ENCODE peak calls at places on chromosomes 16 and 17, in eight cellular contexts. One of them, this sample, is unnamed.

GRCh38 chr16:85195884-85196816 is 83.9 kb upstream of the CIBAR2 start:
- DNase-seq in cardiac fibroblast: no peak
- DNase-seq in fibroblast of pulmonary artery: no peak
- DNase-seq in stomach: no peak
- DNase-seq in ascending aorta: no peak
- DNase-seq in mammary epithelial cell: no peak
- DNase-seq in Peyer's patch: no peak
- DNase-seq in dorsolateral prefrontal cortex: no peak
- DNase-seq in this sample: no peak

GRCh38 chr16:23508589-23509440 is 1.5 kb downstream of the GGA2 start:
- DNase-seq in cardiac fibroblast: peak
- DNase-seq in fibroblast of pulmonary artery: peak
- DNase-seq in stomach: no peak
- DNase-seq in ascending aorta: no peak
- DNase-seq in mammary epithelial cell: no peak
- DNase-seq in Peyer's patch: no peak
- DNase-seq in dorsolateral prefrontal cortex: peak
- DNase-seq in this sample: peak

GRCh38 chr17:68326681-68327080 is 35.4 kb downstream of the ARSG start:
- DNase-seq in cardiac fibroblast: no peak
- DNase-seq in fibroblast of pulmonary artery: no peak
- DNase-seq in stomach: no peak
- DNase-seq in ascending aorta: no peak
- DNase-seq in mammary epithelial cell: peak
- DNase-seq in Peyer's patch: no peak
- DNase-seq in dorsolateral prefrontal cortex: no peak
- DNase-seq in this sample: no peak

GRCh38 chr16:50208460-50208931 is 55.4 kb downstream of the TENT4B start:
- DNase-seq in cardiac fibroblast: no peak
- DNase-seq in fibroblast of pulmonary artery: peak
- DNase-seq in stomach: no peak
- DNase-seq in ascending aorta: no peak
- DNase-seq in mammary epithelial cell: peak
- DNase-seq in Peyer's patch: no peak
- DNase-seq in dorsolateral prefrontal cortex: no peak
- DNase-seq in this sample: no peak

GRCh38 chr16:28182183-28182582 is 29.6 kb downstream of the XPO6 start:
- DNase-seq in cardiac fibroblast: no peak
- DNase-seq in fibroblast of pulmonary artery: no peak
- DNase-seq in stomach: no peak
- DNase-seq in ascending aorta: no peak
- DNase-seq in mammary epithelial cell: no peak
- DNase-seq in Peyer's patch: no peak
- DNase-seq in dorsolateral prefrontal cortex: no peak
- DNase-seq in this sample: no peak

GRCh38 chr17:81885869-81886548 is 5.4 kb downstream of the ALYREF start:
- DNase-seq in cardiac fibroblast: no peak
- DNase-seq in fibroblast of pulmonary artery: no peak
- DNase-seq in stomach: no peak
- DNase-seq in ascending aorta: no peak
- DNase-seq in mammary epithelial cell: no peak
- DNase-seq in Peyer's patch: no peak
- DNase-seq in dorsolateral prefrontal cortex: no peak
- DNase-seq in this sample: no peak

GRCh38 chr16:88866151-88866920 is at the start of gene PABPN1L:
- DNase-seq in cardiac fibroblast: no peak
- DNase-seq in fibroblast of pulmonary artery: no peak
- DNase-seq in stomach: no peak
- DNase-seq in ascending aorta: no peak
- DNase-seq in mammary epithelial cell: no peak
- DNase-seq in Peyer's patch: no peak
- DNase-seq in dorsolateral prefrontal cortex: no peak
- DNase-seq in this sample: no peak

GRCh38 chr16:76577003-76577402 is 299.8 kb downstream of the CNTNAP4 start:
- DNase-seq in cardiac fibroblast: no peak
- DNase-seq in fibroblast of pulmonary artery: no peak
- DNase-seq in stomach: no peak
- DNase-seq in ascending aorta: no peak
- DNase-seq in mammary epithelial cell: no peak
- DNase-seq in Peyer's patch: no peak
- DNase-seq in dorsolateral prefrontal cortex: no peak
- DNase-seq in this sample: no peak

GRCh38 chr16:74760007-74760767 is 14.4 kb downstream of the FA2H start:
- DNase-seq in cardiac fibroblast: no peak
- DNase-seq in fibroblast of pulmonary artery: no peak
- DNase-seq in stomach: no peak
- DNase-seq in ascending aorta: no peak
- DNase-seq in mammary epithelial cell: peak
- DNase-seq in Peyer's patch: no peak
- DNase-seq in dorsolateral prefrontal cortex: no peak
- DNase-seq in this sample: no peak

GRCh38 chr16:73268311-73268997 is 220.5 kb upstream of the ZFHX3 start:
- DNase-seq in cardiac fibroblast: peak
- DNase-seq in fibroblast of pulmonary artery: peak
- DNase-seq in stomach: no peak
- DNase-seq in ascending aorta: no peak
- DNase-seq in mammary epithelial cell: no peak
- DNase-seq in Peyer's patch: no peak
- DNase-seq in dorsolateral prefrontal cortex: no peak
- DNase-seq in this sample: peak
- TF ChIP-seq CTCF in cardiac fibroblast: peak
- TF ChIP-seq CTCF in fibroblast of pulmonary artery: peak
- TF ChIP-seq CTCF in stomach: no peak
- TF ChIP-seq CTCF in ascending aorta: no peak
- TF ChIP-seq CTCF in mammary epithelial cell: no peak
- TF ChIP-seq CTCF in Peyer's patch: no peak
- TF ChIP-seq CTCF in dorsolateral prefrontal cortex: no peak
- TF ChIP-seq CTCF in this sample: peak

GRCh38 chr16:1107731-1108130 is 11.7 kb upstream of the C1QTNF8 start:
- DNase-seq in cardiac fibroblast: no peak
- DNase-seq in fibroblast of pulmonary artery: no peak
- DNase-seq in stomach: no peak
- DNase-seq in ascending aorta: no peak
- DNase-seq in mammary epithelial cell: no peak
- DNase-seq in Peyer's patch: no peak
- DNase-seq in dorsolateral prefrontal cortex: no peak
- DNase-seq in this sample: no peak

GRCh38 chr16:1107141-1107540 is 11.1 kb upstream of the C1QTNF8 start:
- DNase-seq in cardiac fibroblast: no peak
- DNase-seq in fibroblast of pulmonary artery: no peak
- DNase-seq in stomach: no peak
- DNase-seq in ascending aorta: no peak
- DNase-seq in mammary epithelial cell: no peak
- DNase-seq in Peyer's patch: no peak
- DNase-seq in dorsolateral prefrontal cortex: no peak
- DNase-seq in this sample: no peak

GRCh38 chr16:1105888-1106620 is 10.0 kb upstream of the C1QTNF8 start:
- DNase-seq in cardiac fibroblast: peak
- DNase-seq in fibroblast of pulmonary artery: peak
- DNase-seq in stomach: peak
- DNase-seq in ascending aorta: peak
- DNase-seq in mammary epithelial cell: peak
- DNase-seq in Peyer's patch: peak
- DNase-seq in dorsolateral prefrontal cortex: peak
- DNase-seq in this sample: peak

GRCh38 chr16:1108299-1109252 is 12.5 kb upstream of the C1QTNF8 start:
- DNase-seq in cardiac fibroblast: peak
- DNase-seq in fibroblast of pulmonary artery: peak
- DNase-seq in stomach: peak
- DNase-seq in ascending aorta: no peak
- DNase-seq in mammary epithelial cell: no peak
- DNase-seq in Peyer's patch: peak
- DNase-seq in dorsolateral prefrontal cortex: peak
- DNase-seq in this sample: no peak

GRCh38 chr16:1106659-1107058 is 10.6 kb upstream of the C1QTNF8 start:
- DNase-seq in cardiac fibroblast: no peak
- DNase-seq in fibroblast of pulmonary artery: no peak
- DNase-seq in stomach: no peak
- DNase-seq in ascending aorta: no peak
- DNase-seq in mammary epithelial cell: no peak
- DNase-seq in Peyer's patch: no peak
- DNase-seq in dorsolateral prefrontal cortex: no peak
- DNase-seq in this sample: no peak
- TF ChIP-seq CTCF in cardiac fibroblast: no peak
- TF ChIP-seq CTCF in fibroblast of pulmonary artery: no peak
- TF ChIP-seq CTCF in stomach: no peak
- TF ChIP-seq CTCF in ascending aorta: no peak
- TF ChIP-seq CTCF in mammary epithelial cell: no peak
- TF ChIP-seq CTCF in Peyer's patch: no peak
- TF ChIP-seq CTCF in dorsolateral prefrontal cortex: no peak
- TF ChIP-seq CTCF in this sample: no peak

DNA sequence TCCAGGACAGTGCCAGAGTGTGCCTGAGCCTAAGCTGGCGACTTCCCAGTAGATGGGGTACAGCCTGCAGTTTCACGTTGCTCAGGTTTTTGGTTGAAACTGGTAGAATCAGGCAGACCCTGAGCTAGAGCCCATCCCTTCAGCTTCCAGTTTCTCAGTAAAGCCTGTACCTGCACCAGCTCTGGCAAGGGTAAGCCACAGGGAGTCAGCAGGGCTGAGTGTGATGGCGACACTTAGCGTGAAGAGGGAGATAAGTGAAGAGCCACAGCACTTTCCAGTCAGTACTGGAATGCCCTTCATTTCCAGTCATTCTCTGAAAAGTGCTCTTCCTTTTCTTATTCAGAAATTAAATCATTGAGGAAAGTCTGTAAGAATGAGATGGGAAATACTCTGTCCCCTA is 22.4 kb downstream of the PLD6 start:
- DNase-seq in cardiac fibroblast: no peak
- DNase-seq in fibroblast of pulmonary artery: no peak
- DNase-seq in stomach: no peak
- DNase-seq in ascending aorta: no peak
- DNase-seq in mammary epithelial cell: no peak
- DNase-seq in Peyer's patch: no peak
- DNase-seq in dorsolateral prefrontal cortex: no peak
- DNase-seq in this sample: no peak
- TF ChIP-seq CTCF in cardiac fibroblast: no peak
- TF ChIP-seq CTCF in fibroblast of pulmonary artery: no peak
- TF ChIP-seq CTCF in stomach: no peak
- TF ChIP-seq CTCF in ascending aorta: no peak
- TF ChIP-seq CTCF in mammary epithelial cell: no peak
- TF ChIP-seq CTCF in Peyer's patch: no peak
- TF ChIP-seq CTCF in dorsolateral prefrontal cortex: no peak
- TF ChIP-seq CTCF in this sample: no peak

GRCh38 chr17:43326490-43327275 is 72.1 kb upstream of the ARL4D start:
- DNase-seq in cardiac fibroblast: no peak
- DNase-seq in fibroblast of pulmonary artery: no peak
- DNase-seq in stomach: no peak
- DNase-seq in ascending aorta: no peak
- DNase-seq in mammary epithelial cell: no peak
- DNase-seq in Peyer's patch: no peak
- DNase-seq in dorsolateral prefrontal cortex: no peak
- DNase-seq in this sample: no peak

GRCh38 chr17:43327421-43327820 is 71.4 kb upstream of the ARL4D start:
- DNase-seq in cardiac fibroblast: no peak
- DNase-seq in fibroblast of pulmonary artery: no peak
- DNase-seq in stomach: no peak
- DNase-seq in ascending aorta: no peak
- DNase-seq in mammary epithelial cell: no peak
- DNase-seq in Peyer's patch: no peak
- DNase-seq in dorsolateral prefrontal cortex: no peak
- DNase-seq in this sample: no peak

GRCh38 chr17:43328650-43329049 is 70.1 kb upstream of the ARL4D start:
- DNase-seq in cardiac fibroblast: no peak
- DNase-seq in fibroblast of pulmonary artery: no peak
- DNase-seq in stomach: no peak
- DNase-seq in ascending aorta: no peak
- DNase-seq in mammary epithelial cell: no peak
- DNase-seq in Peyer's patch: no peak
- DNase-seq in dorsolateral prefrontal cortex: no peak
- DNase-seq in this sample: no peak

GRCh38 chr17:43327834-43328420 is 70.9 kb upstream of the ARL4D start:
- DNase-seq in cardiac fibroblast: no peak
- DNase-seq in fibroblast of pulmonary artery: no peak
- DNase-seq in stomach: no peak
- DNase-seq in ascending aorta: no peak
- DNase-seq in mammary epithelial cell: no peak
- DNase-seq in Peyer's patch: no peak
- DNase-seq in dorsolateral prefrontal cortex: no peak
- DNase-seq in this sample: no peak

GRCh38 chr17:43324205-43324893 is 74.4 kb upstream of the ARL4D start:
- DNase-seq in cardiac fibroblast: no peak
- DNase-seq in fibroblast of pulmonary artery: no peak
- DNase-seq in stomach: no peak
- DNase-seq in ascending aorta: no peak
- DNase-seq in mammary epithelial cell: no peak
- DNase-seq in Peyer's patch: no peak
- DNase-seq in dorsolateral prefrontal cortex: no peak
- DNase-seq in this sample: peak
- TF ChIP-seq CTCF in cardiac fibroblast: peak
- TF ChIP-seq CTCF in fibroblast of pulmonary artery: no peak
- TF ChIP-seq CTCF in stomach: no peak
- TF ChIP-seq CTCF in ascending aorta: no peak
- TF ChIP-seq CTCF in mammary epithelial cell: peak
- TF ChIP-seq CTCF in Peyer's patch: no peak
- TF ChIP-seq CTCF in dorsolateral prefrontal cortex: peak
- TF ChIP-seq CTCF in this sample: peak

GRCh38 chr17:58329035-58329807 is 626 bp upstream of the TSPOAP1 start:
- DNase-seq in cardiac fibroblast: no peak
- DNase-seq in fibroblast of pulmonary artery: no peak
- DNase-seq in stomach: peak
- DNase-seq in ascending aorta: no peak
- DNase-seq in mammary epithelial cell: no peak
- DNase-seq in Peyer's patch: peak
- DNase-seq in dorsolateral prefrontal cortex: peak
- DNase-seq in this sample: peak
- TF ChIP-seq CTCF in cardiac fibroblast: peak
- TF ChIP-seq CTCF in fibroblast of pulmonary artery: peak
- TF ChIP-seq CTCF in stomach: no peak
- TF ChIP-seq CTCF in ascending aorta: no peak
- TF ChIP-seq CTCF in mammary epithelial cell: peak
- TF ChIP-seq CTCF in Peyer's patch: peak
- TF ChIP-seq CTCF in dorsolateral prefrontal cortex: peak
- TF ChIP-seq CTCF in this sample: peak

DNA sequence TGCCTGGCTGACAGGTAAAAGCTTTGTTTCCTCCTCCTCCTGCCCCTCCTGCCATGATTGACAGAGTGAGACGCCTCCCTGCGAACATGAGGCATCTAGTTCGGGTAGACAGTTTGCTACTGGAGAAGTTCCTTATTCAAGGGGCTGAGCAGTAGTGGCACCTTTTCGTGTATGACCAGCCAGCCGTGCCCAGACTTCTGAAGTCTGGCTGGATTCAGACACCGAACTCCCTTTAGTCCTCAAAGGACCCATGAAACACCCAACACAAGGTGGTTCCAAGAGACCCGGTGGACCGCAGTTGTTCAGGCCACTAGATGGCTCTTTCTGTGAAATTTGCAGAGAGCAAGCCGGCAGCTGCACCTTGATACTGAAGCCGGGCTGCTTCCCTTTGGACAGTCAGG is 192.8 kb downstream of the XYLT1 start:
- DNase-seq in cardiac fibroblast: peak
- DNase-seq in fibroblast of pulmonary artery: peak
- DNase-seq in stomach: peak
- DNase-seq in ascending aorta: no peak
- DNase-seq in mammary epithelial cell: no peak
- DNase-seq in Peyer's patch: peak
- DNase-seq in dorsolateral prefrontal cortex: peak
- DNase-seq in this sample: peak
- TF ChIP-seq CTCF in cardiac fibroblast: peak
- TF ChIP-seq CTCF in fibroblast of pulmonary artery: peak
- TF ChIP-seq CTCF in stomach: peak
- TF ChIP-seq CTCF in ascending aorta: peak
- TF ChIP-seq CTCF in mammary epithelial cell: peak
- TF ChIP-seq CTCF in Peyer's patch: peak
- TF ChIP-seq CTCF in dorsolateral prefrontal cortex: peak
- TF ChIP-seq CTCF in this sample: peak

This sample was measured in neural progenitor cell.